ENCODE peak calls at places on chromosome 14, in eight cellular contexts. W, Y, G, E, Z, L, J and K are unnamed samples.

GRCh38 chr14:66857867-66858266 is 331.4 kb upstream of the GARIN2 start:
- DNase-seq in L (no peak), Z (no peak), J (no peak), Y (no peak), W (no peak), E (no peak), G (no peak), K (no peak)

GRCh38 chr14:75222208-75222701 is 45.8 kb upstream of the TMED10 start:
- DNase-seq in W (no peak), G (no peak), E (no peak), J (peak), Z (no peak), L (peak), Y (peak), K (peak)

GRCh38 chr14:105091335-105092123 is 26.3 kb upstream of the GPR132 start:
- DNase-seq in E (no peak), L (no peak), W (no peak), Y (no peak), G (no peak), J (no peak), Z (no peak), K (no peak)

GRCh38 chr14:58638231-58639205 is 756 bp downstream of the DACT1 start:
- DNase-seq in J (no peak), Y (peak), G (peak), W (no peak), L (peak), Z (no peak), E (peak), K (peak)

GRCh38 chr14:71400821-71401447 is 493.7 kb downstream of the PCNX1 start:
- DNase-seq in E (no peak), J (peak), G (no peak), Z (no peak), W (no peak), L (peak), Y (peak), K (peak)

GRCh38 chr14:96626916-96627315 is 124.7 kb downstream of the PAPOLA start:
- DNase-seq in G (no peak), Z (no peak), L (no peak), Y (peak), J (no peak), W (no peak), E (no peak), K (no peak)

GRCh38 chr14:100419856-100420255 is 96.7 kb downstream of the SLC25A47 start:
- DNase-seq in L (no peak), Y (no peak), Z (no peak), G (no peak), E (no peak), W (no peak), J (no peak), K (no peak)

GRCh38 chr14:28759658-28760313 is 6.8 kb upstream of the FOXG1 start:
- DNase-seq in E (no peak), Z (no peak), Y (no peak), G (no peak), L (no peak), J (no peak), W (no peak), K (no peak)

GRCh38 chr14:47208434-47208833 is 467.0 kb downstream of the MDGA2 start:
- DNase-seq in Y (no peak), Z (no peak), E (no peak), G (no peak), W (no peak), L (no peak), J (no peak), K (no peak)

GRCh38 chr14:21882226-21882625 is 208.6 kb upstream of the OR4E1 start:
- DNase-seq in G (no peak), Y (no peak), W (no peak), J (no peak), L (no peak), E (no peak), Z (no peak), K (no peak)

GRCh38 chr14:73058923-73059311 is 583 bp downstream of the RBM25 start:
- DNase-seq in E (peak), J (no peak), L (peak), Y (peak), W (peak), G (no peak), Z (no peak), K (peak)

GRCh38 chr14:100552524-100553125 is 34.6 kb downstream of the BEGAIN start:
- DNase-seq in W (no peak), G (no peak), Z (no peak), J (no peak), L (no peak), E (no peak), Y (no peak), K (no peak)

GRCh38 chr14:56659361-56659760 is 79.8 kb downstream of the TMEM260 start:
- DNase-seq in G (no peak), W (no peak), E (peak), L (no peak), Y (no peak), Z (no peak), J (no peak), K (no peak)

GRCh38 chr14:64391113-64391725 is 3.1 kb downstream of the MTHFD1 start:
- DNase-seq in E (no peak), Z (no peak), G (no peak), W (no peak), J (no peak), L (no peak), Y (no peak), K (no peak)

GRCh38 chr14:35956376-35957000 is 130.3 kb downstream of the BRMS1L start:
- DNase-seq in L (no peak), E (no peak), W (no peak), J (no peak), G (no peak), Z (no peak), Y (no peak), K (no peak)

GRCh38 chr14:105152794-105153241 is 15.8 kb downstream of the JAG2 start:
- DNase-seq in G (no peak), E (no peak), W (no peak), Y (no peak), L (no peak), J (no peak), Z (no peak), K (no peak)

GRCh38 chr14:65728604-65729003 is 316.1 kb downstream of the FUT8 start:
- DNase-seq in Z (no peak), J (no peak), E (no peak), Y (no peak), W (no peak), G (no peak), L (no peak), K (no peak)

GRCh38 chr14:36901846-36902245 is 240.2 kb downstream of the PAX9 start:
- DNase-seq in G (no peak), E (no peak), W (no peak), J (no peak), Z (no peak), Y (no peak), L (peak), K (peak)

GRCh38 chr14:54211562-54212308 is 185.1 kb upstream of the CDKN3 start:
- DNase-seq in J (peak), W (no peak), Y (no peak), G (no peak), E (no peak), L (peak), Z (no peak), K (peak)

GRCh38 chr14:95527392-95528002 is 7.4 kb upstream of the GLRX5 start:
- DNase-seq in Y (peak), G (peak), Z (peak), J (peak), W (peak), E (no peak), L (peak), K (peak)

GRCh38 chr14:100271247-100271939 is 32.4 kb downstream of the YY1 start:
- DNase-seq in J (no peak), E (no peak), G (no peak), Y (peak), L (no peak), Z (no peak), W (no peak), K (peak)

GRCh38 chr14:97584528-97584927 is 787.3 kb downstream of the VRK1 start:
- DNase-seq in L (no peak), W (no peak), E (no peak), J (no peak), G (no peak), Y (no peak), Z (no peak), K (no peak)

GRCh38 chr14:103830511-103831270 is 16.7 kb downstream of the PPP1R13B start:
- DNase-seq in Z (no peak), E (no peak), J (no peak), G (no peak), L (no peak), W (no peak), Y (no peak), K (no peak)

GRCh38 chr14:75578786-75579781 is 664 bp downstream of the FLVCR2 start:
- DNase-seq in Z (no peak), E (no peak), L (peak), Y (peak), G (no peak), W (no peak), J (peak), K (peak)

GRCh38 chr14:69048456-69048855 is 69.4 kb upstream of the ACTN1 start:
- DNase-seq in J (no peak), L (no peak), W (no peak), G (no peak), Z (no peak), E (no peak), Y (no peak), K (peak)

GRCh38 chr14:99781853-99782610 is 11.2 kb upstream of the EML1 start:
- DNase-seq in W (no peak), G (no peak), E (no peak), Z (no peak), J (no peak), Y (no peak), L (no peak), K (no peak)

GRCh38 chr14:75081835-75082234 is 12.4 kb downstream of the ZC2HC1C start:
- DNase-seq in E (no peak), L (peak), Y (no peak), W (no peak), G (no peak), J (no peak), Z (no peak), K (no peak)

GRCh38 chr14:68621400-68622365 is 171.2 kb downstream of the ZFP36L1 start:
- DNase-seq in L (peak), W (no peak), J (peak), G (no peak), Y (no peak), E (no peak), Z (no peak), K (peak)

GRCh38 chr14:96762650-96763049 is 34.5 kb upstream of the VRK1 start:
- DNase-seq in E (peak), W (peak), Z (peak), Y (peak), L (peak), G (peak), J (no peak), K (peak)

GRCh38 chr14:71169028-71169427 is 261.8 kb downstream of the PCNX1 start:
- DNase-seq in G (no peak), Y (peak), L (no peak), J (no peak), W (peak), Z (no peak), E (no peak), K (no peak)

GRCh38 chr14:24924544-24924943 is 125.4 kb downstream of the STXBP6 start:
- DNase-seq in J (no peak), L (no peak), E (no peak), Z (no peak), Y (no peak), G (no peak), W (no peak), K (no peak)

GRCh38 chr14:99073401-99073800 is 198.6 kb downstream of the BCL11B start:
- DNase-seq in Y (peak), Z (no peak), J (no peak), L (no peak), G (no peak), W (no peak), E (no peak), K (no peak)